ENCODE peak calls at places on chromosomes 4 and X, in five cellular contexts. S, K, O, Q and I are unnamed samples. For H3K4me1, the result is how much of the 10 kb centered on the place peaks cover.

GRCh38 chrX:66110112-66110511 is 53.9 kb upstream of the HEPH start:
- DNase-seq in S (no peak), K (no peak), O (no peak), Q (no peak), I (peak)

GRCh38 chr4:152480356-152480755 is 55.5 kb downstream of the FBXW7 start:
- DNase-seq in S (no peak), K (no peak), O (no peak), Q (no peak), I (no peak)

GRCh38 chr4:83282049-83282535 is 2.5 kb downstream of the COQ2 start:
- DNase-seq in S (peak), K (peak), O (no peak), Q (peak), I (peak)

GRCh38 chr4:132333723-132334045 is 815.4 kb upstream of the PCDH10 start:
- DNase-seq in S (no peak), K (no peak), O (no peak), Q (no peak), I (no peak)

GRCh38 chr4:139457318-139457717 is 3.4 kb downstream of the RAB33B start:
- DNase-seq in S (no peak), K (no peak), O (no peak), Q (no peak), I (no peak)

GRCh38 chrX:45716747-45717146 is 516.1 kb upstream of the DIPK2B start:
- DNase-seq in S (no peak), K (no peak), O (no peak), Q (no peak), I (no peak)

GRCh38 chr4:172480471-172480870 is 667.3 kb downstream of the GALNTL6 start:
- DNase-seq in S (no peak), K (no peak), O (no peak), Q (no peak), I (no peak)

GRCh38 chr4:138677651-138678202 is 337.9 kb upstream of the NOCT start:
- DNase-seq in S (no peak), K (no peak), O (no peak), Q (no peak), I (no peak)

GRCh38 chr4:98314791-98315565 is 53.8 kb downstream of the RAP1GDS1 start:
- DNase-seq in S (no peak), K (no peak), O (no peak), Q (no peak), I (no peak)

GRCh38 chr4:98516441-98517323 is 141.7 kb downstream of the TSPAN5 start:
- DNase-seq in S (no peak), K (no peak), O (no peak), Q (no peak), I (no peak)

GRCh38 chr4:176478076-176478475 is 158.3 kb downstream of the SPCS3 start:
- DNase-seq in S (no peak), K (no peak), O (no peak), Q (no peak), I (no peak)

GRCh38 chr4:189069782-189070181 is 870.9 kb upstream of the FRG1 start:
- DNase-seq in S (no peak), K (no peak), O (no peak), Q (no peak), I (no peak)

GRCh38 chr4:100849319-100849718 is 331.5 kb upstream of the EMCN start:
- DNase-seq in S (peak), K (no peak), O (no peak), Q (no peak), I (no peak)

GRCh38 chrX:119655125-119655524 is 37.8 kb downstream of the SEPTIN6 start:
- DNase-seq in S (no peak), K (no peak), O (no peak), Q (peak), I (no peak)

GRCh38 chrX:115560211-115560977 is 580 bp upstream of the PLS3 start:
- DNase-seq in S (no peak), K (peak), O (no peak), Q (no peak), I (no peak)

GRCh38 chrX:39043838-39044550 is 242.7 kb downstream of the MID1IP1 start:
- DNase-seq in S (no peak), K (no peak), O (no peak), Q (no peak), I (no peak)

GRCh38 chr4:110621839-110622751 is 782 bp downstream of the PITX2 start:
- DNase-seq in S (peak), K (no peak), O (no peak), Q (no peak), I (no peak)

GRCh38 chr4:87045659-87046058 is 110.8 kb downstream of the AFF1 start:
- DNase-seq in S (no peak), K (no peak), O (no peak), Q (no peak), I (no peak)

GRCh38 chr4:87049508-87049907 is 114.7 kb downstream of the AFF1 start:
- DNase-seq in S (no peak), K (no peak), O (no peak), Q (no peak), I (no peak)

GRCh38 chr4:87044511-87045369 is 109.9 kb downstream of the AFF1 start:
- DNase-seq in S (no peak), K (peak), O (no peak), Q (peak), I (peak)

GRCh38 chr4:87046111-87046510 is 111.3 kb downstream of the AFF1 start:
- DNase-seq in S (no peak), K (no peak), O (no peak), Q (no peak), I (no peak)

DNA sequence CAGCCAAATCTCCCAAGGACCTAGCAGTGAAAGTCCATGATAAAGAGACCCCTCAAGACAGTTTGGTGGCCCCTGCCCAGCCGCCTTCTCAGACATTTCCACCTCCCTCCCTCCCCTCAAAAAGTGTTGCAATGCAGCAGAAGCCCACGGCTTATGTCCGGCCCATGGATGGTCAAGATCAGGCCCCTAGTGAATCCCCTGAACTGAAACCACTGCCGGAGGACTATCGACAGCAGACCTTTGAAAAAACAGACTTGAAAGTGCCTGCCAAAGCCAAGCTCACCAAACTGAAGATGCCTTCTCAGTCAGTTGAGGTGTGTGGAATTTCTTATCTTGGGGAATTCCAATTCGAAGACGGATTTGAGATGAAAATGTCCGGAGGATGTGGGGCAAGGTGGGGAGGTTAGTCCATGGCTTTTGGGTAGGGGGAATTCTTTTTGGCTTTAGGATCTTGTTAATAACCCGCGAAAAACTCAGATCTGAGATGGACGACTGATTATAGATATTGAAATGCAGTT is 112.5 kb downstream of the AFF1 start:
- DNase-seq in S (no peak), K (peak), O (no peak), Q (no peak), I (no peak)
- H3K4me1 ChIP-seq in S (under half), K (half or more), O (half or more), Q (half or more), I (under half)

GRCh38 chr4:8538703-8539567 is 41.3 kb upstream of the GPR78 start:
- DNase-seq in S (no peak), K (no peak), O (no peak), Q (no peak), I (no peak)

GRCh38 chr4:8537041-8537461 is 43.1 kb upstream of the GPR78 start:
- DNase-seq in S (no peak), K (peak), O (no peak), Q (peak), I (no peak)

GRCh38 chr4:8539661-8540060 is 40.5 kb upstream of the GPR78 start:
- DNase-seq in S (no peak), K (no peak), O (no peak), Q (no peak), I (no peak)

GRCh38 chr4:8536467-8536866 is 43.7 kb upstream of the GPR78 start:
- DNase-seq in S (no peak), K (no peak), O (no peak), Q (no peak), I (no peak)

GRCh38 chr4:8538076-8538702 is 42.0 kb upstream of the GPR78 start:
- DNase-seq in S (no peak), K (no peak), O (no peak), Q (no peak), I (no peak)
- H3K4me1 ChIP-seq in S (under half), K (under half), O (under half), Q (under half), I (under half)

GRCh38 chr4:10006604-10007435 is 14.5 kb downstream of the SLC2A9 start:
- DNase-seq in S (no peak), K (peak), O (no peak), Q (no peak), I (no peak)
- H3K4me1 ChIP-seq in S (under half), K (under half), O (under half), Q (under half), I (under half)

GRCh38 chr4:7904942-7905341 is 34.7 kb downstream of the AFAP1 start:
- DNase-seq in S (no peak), K (no peak), O (no peak), Q (no peak), I (peak)
- H3K4me1 ChIP-seq in S (under half), K (under half), O (under half), Q (under half), I (half or more)

GRCh38 chr4:143184503-143185252 is at the start of gene USP38:
- DNase-seq in S (peak), K (peak), O (peak), Q (peak), I (peak)
- H3K4me1 ChIP-seq in S (under half), K (under half), O (under half), Q (under half), I (under half)

DNA sequence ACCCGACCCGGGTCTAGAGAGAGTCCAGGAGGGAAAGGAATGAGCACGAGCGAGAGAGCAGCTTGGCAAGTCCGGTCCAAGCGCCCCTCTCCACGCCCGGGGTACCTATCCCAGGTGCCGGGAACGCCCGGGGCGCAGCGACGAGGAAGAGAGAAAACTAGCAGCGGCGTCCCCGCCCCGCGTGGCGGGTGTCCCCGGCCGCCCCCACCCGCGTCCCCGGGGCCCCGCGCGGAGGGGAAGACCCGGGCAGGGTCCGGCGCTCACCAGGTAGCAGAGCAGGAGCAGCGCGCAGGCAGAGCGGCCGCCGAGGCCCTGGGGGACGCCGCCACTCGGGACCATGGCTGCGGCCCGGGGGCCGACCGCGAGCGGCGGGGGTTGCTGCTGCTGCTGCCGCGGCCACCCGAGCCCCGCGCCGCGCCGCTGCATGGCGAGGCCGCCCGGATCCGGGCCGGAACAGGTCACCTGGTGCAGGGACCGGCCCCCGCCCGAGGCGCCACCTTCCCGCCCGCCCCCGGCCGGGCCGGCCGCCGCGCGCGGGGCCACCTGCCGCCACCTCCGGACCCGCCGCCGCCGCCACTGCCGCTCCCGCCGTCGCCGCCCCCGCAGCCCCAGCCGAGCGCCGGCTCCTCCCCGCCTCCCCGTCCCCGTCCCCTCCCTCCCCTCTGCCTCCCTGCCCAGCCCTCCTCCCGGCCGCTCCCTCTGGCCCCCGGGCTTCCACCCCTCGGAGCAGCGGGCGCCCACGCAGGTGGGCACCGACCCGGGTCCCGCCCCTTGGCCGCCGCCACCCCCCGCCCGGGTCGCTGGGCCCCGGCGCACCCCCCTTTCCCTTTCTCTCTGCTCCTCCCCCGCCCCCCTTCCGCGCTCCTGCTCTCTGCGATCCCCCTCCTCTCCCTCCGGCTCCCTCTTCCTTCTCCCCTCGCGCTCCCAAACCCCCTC is at the start of gene SEL1L3:
- DNase-seq in S (peak), K (peak), O (peak), Q (no peak), I (peak)
- H3K4me1 ChIP-seq in S (under half), K (under half), O (under half), Q (under half), I (under half)

GRCh38 chr4:88613417-88613875 is 21.2 kb downstream of the HERC3 start:
- DNase-seq in S (no peak), K (no peak), O (no peak), Q (no peak), I (no peak)
- H3K4me1 ChIP-seq in S (under half), K (under half), O (half or more), Q (half or more), I (under half)

DNA sequence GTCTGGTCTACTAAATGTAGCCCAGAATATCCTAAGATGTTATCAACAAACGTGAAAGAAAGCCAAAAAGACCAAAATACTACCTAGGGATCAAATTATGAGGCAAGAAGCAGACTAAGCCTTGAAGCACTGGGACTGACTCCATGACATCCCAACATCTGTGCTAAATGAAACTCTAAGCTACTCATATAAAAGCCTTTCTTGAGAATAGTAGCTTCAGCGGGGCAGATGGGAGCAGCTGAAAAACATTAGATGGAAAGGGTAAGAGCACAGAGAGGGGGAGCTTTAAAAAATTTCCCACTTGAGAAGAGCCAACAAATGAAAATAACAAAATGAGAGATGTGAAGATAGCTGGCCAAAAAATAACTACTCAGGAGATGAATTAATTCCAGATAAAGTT is 81.7 kb downstream of the MAD2L1 start:
- DNase-seq in S (no peak), K (no peak), O (no peak), Q (no peak), I (no peak)
- H3K4me1 ChIP-seq in S (under half), K (under half), O (under half), Q (under half), I (under half)

GRCh38 chr4:109440948-109441347 is 7.3 kb downstream of the SEC24B start:
- DNase-seq in S (no peak), K (no peak), O (no peak), Q (no peak), I (no peak)
- H3K4me1 ChIP-seq in S (under half), K (under half), O (half or more), Q (half or more), I (under half)